ENCODE peak calls at places on chromosomes 3 and 15, in ten cellular contexts. J is stimulated activated CD4-positive, alpha-beta T cell treated with anti-CD3 and anti-CD28 coated beads, Interleukin-4, amount 100 ng/mL, for 48 hours; Z is EH; C is HuH-7.5; D is left lobe of liver; B is activated naive CD8-positive, alpha-beta T cell treated with anti-CD3 and anti-CD28 coated beads, Interleukin-2, amount 50 U/mL, for 16 hours; O is NCI-H345; X is Calu3; Y is NCI-H187 treated with DMSO at 0.1 percent for 48 hours; F is GM10248. V is an unnamed sample.

GRCh38 chr15:52291204-52291603 is 4.4 kb downstream of the MYO5C start:
- DNase-seq in J (no peak), Z (no peak), C (no peak), D (no peak), B (no peak), O (no peak), X (no peak), Y (no peak), F (no peak), V (no peak)

GRCh38 chr3:131526801-131527347 is 24.1 kb upstream of the MRPL3 start:
- DNase-seq in J (no peak), Z (peak; percentile 51), C (peak; percentile 35), D (peak; percentile 46), B (no peak), O (no peak), X (no peak), Y (no peak), F (peak; percentile 34), V (peak; percentile 11)

GRCh38 chr3:155078959-155079794 is 942 bp upstream of the MME start:
- DNase-seq in J (no peak), Z (peak; percentile 44), C (no peak), D (no peak), B (no peak), O (no peak), X (no peak), Y (no peak), F (peak; percentile 11), V (peak; percentile 53)

GRCh38 chr3:149717391-149718056 is 34.8 kb downstream of the COMMD2 start:
- DNase-seq in J (no peak), Z (peak; percentile 76), C (peak; percentile 28), D (peak; percentile 46), B (no peak), O (peak; percentile 25), X (peak; percentile 74), Y (no peak), F (peak; percentile 40), V (peak; percentile 72)

GRCh38 chr15:90347666-90348065 is 4.4 kb upstream of the ZNF774 start:
- DNase-seq in J (no peak), Z (peak; percentile 24), C (no peak), D (no peak), B (no peak), O (no peak), X (no peak), Y (no peak), F (no peak), V (no peak)

GRCh38 chr15:29687939-29688884 is 134.1 kb downstream of the TJP1 start:
- DNase-seq in J (no peak), Z (no peak), C (no peak), D (no peak), B (no peak), O (no peak), X (peak; percentile 26), Y (no peak), F (no peak), V (no peak)

GRCh38 chr3:42340466-42340865 is 69.9 kb downstream of the LYZL4 start:
- DNase-seq in J (no peak), Z (peak; percentile 7), C (no peak), D (no peak), B (no peak), O (no peak), X (no peak), Y (no peak), F (no peak), V (no peak)

GRCh38 chr15:96326551-96327154 is 3.8 kb upstream of the NR2F2 start:
- DNase-seq in J (no peak), Z (peak; percentile 74), C (peak; percentile 81), D (peak; percentile 73), B (no peak), O (peak; percentile 35), X (no peak), Y (no peak), F (no peak), V (peak; percentile 15)

GRCh38 chr3:53145109-53146077 is 15.2 kb upstream of the RFT1 start:
- DNase-seq in J (no peak), Z (no peak), C (no peak), D (no peak), B (no peak), O (no peak), X (peak; percentile 25), Y (no peak), F (no peak), V (no peak)